ENCODE peak calls at places on chromosome 3, in eight cellular contexts. K is stomach, Y is esophagus squamous epithelium, Q is A549, I is neural progenitor cell, W is H9, H is thoracic aorta, E is adrenal gland. O is an unnamed sample.

GRCh38 chr3:134642445-134643149 is 8.2 kb downstream of the KY start:
- DNase-seq in K (peak), Y (no peak), Q (no peak), I (no peak), W (peak), H (no peak), E (no peak), O (no peak)

GRCh38 chr3:178310833-178311380 is 225.3 kb upstream of the KCNMB2 start:
- DNase-seq in K (no peak), Y (no peak), Q (no peak), I (peak), W (no peak), H (no peak), E (no peak), O (no peak)

GRCh38 chr3:127688416-127689265 is 15.9 kb downstream of the ABTB1 start:
- DNase-seq in K (no peak), Y (no peak), Q (no peak), I (peak), W (peak), H (no peak), E (peak), O (peak)

GRCh38 chr3:170724599-170724998 is 138.7 kb upstream of the SLC7A14 start:
- DNase-seq in K (no peak), Y (no peak), Q (no peak), I (no peak), W (no peak), H (no peak), E (no peak), O (peak)

GRCh38 chr3:123584284-123584987 is 417 bp downstream of the HACD2 start:
- DNase-seq in K (peak), Y (no peak), Q (peak), I (no peak), W (no peak), H (no peak), E (peak), O (no peak)

GRCh38 chr3:47028667-47029066 is 49.2 kb downstream of the NBEAL2 start:
- DNase-seq in K (no peak), Y (no peak), Q (no peak), I (no peak), W (no peak), H (no peak), E (no peak), O (no peak)

GRCh38 chr3:126355777-126356372 is 1.3 kb downstream of the KLF15 start:
- DNase-seq in K (peak), Y (peak), Q (no peak), I (peak), W (peak), H (peak), E (peak), O (peak)

GRCh38 chr3:148158210-148158609 is 539.5 kb upstream of the AGTR1 start:
- DNase-seq in K (no peak), Y (no peak), Q (no peak), I (no peak), W (no peak), H (no peak), E (peak), O (no peak)

GRCh38 chr3:32216172-32216783 is 22.2 kb upstream of the CMTM8 start:
- DNase-seq in K (peak), Y (no peak), Q (no peak), I (no peak), W (no peak), H (no peak), E (no peak), O (no peak)

GRCh38 chr3:106825962-106826605 is 551.2 kb upstream of the CCDC54 start:
- DNase-seq in K (no peak), Y (no peak), Q (no peak), I (peak), W (no peak), H (no peak), E (no peak), O (no peak)

GRCh38 chr3:22089284-22089683 is 338.3 kb upstream of the ZNF385D start:
- DNase-seq in K (no peak), Y (no peak), Q (peak), I (peak), W (peak), H (no peak), E (no peak), O (no peak)

GRCh38 chr3:15479602-15480248 is 41.8 kb downstream of the COLQ start:
- DNase-seq in K (no peak), Y (no peak), Q (no peak), I (no peak), W (no peak), H (no peak), E (no peak), O (no peak)

GRCh38 chr3:33658971-33659848 is 58.8 kb downstream of the CLASP2 start:
- DNase-seq in K (peak), Y (no peak), Q (peak), I (peak), W (peak), H (no peak), E (peak), O (peak)

GRCh38 chr3:42906085-42906904 is at the start of gene ZNF662:
- DNase-seq in K (peak), Y (no peak), Q (no peak), I (no peak), W (peak), H (no peak), E (peak), O (peak)

GRCh38 chr3:4507010-4507596 is 14.0 kb downstream of the ITPR1 start:
- DNase-seq in K (no peak), Y (no peak), Q (no peak), I (no peak), W (no peak), H (no peak), E (no peak), O (no peak)

GRCh38 chr3:150764607-150765366 is 1.8 kb upstream of the SIAH2 start:
- DNase-seq in K (no peak), Y (no peak), Q (no peak), I (no peak), W (no peak), H (no peak), E (no peak), O (no peak)

GRCh38 chr3:42165211-42165610 is 74.1 kb downstream of the TRAK1 start:
- DNase-seq in K (no peak), Y (no peak), Q (no peak), I (no peak), W (no peak), H (no peak), E (no peak), O (no peak)

GRCh38 chr3:108438542-108438941 is 71.9 kb downstream of the MYH15 start:
- DNase-seq in K (no peak), Y (no peak), Q (no peak), I (no peak), W (no peak), H (no peak), E (no peak), O (no peak)

GRCh38 chr3:31534036-31534435 is 1.3 kb downstream of the STT3B start:
- DNase-seq in K (no peak), Y (no peak), Q (peak), I (no peak), W (no peak), H (no peak), E (no peak), O (no peak)

GRCh38 chr3:126113238-126113555 is 29.3 kb upstream of the SLC41A3 start:
- DNase-seq in K (no peak), Y (no peak), Q (no peak), I (no peak), W (peak), H (no peak), E (no peak), O (no peak)

GRCh38 chr3:191688756-191689433 is 227.9 kb downstream of the PYDC2 start:
- DNase-seq in K (no peak), Y (no peak), Q (no peak), I (peak), W (peak), H (no peak), E (no peak), O (no peak)

GRCh38 chr3:10263549-10264363 is 15.5 kb downstream of the TATDN2 start:
- DNase-seq in K (no peak), Y (no peak), Q (peak), I (peak), W (peak), H (no peak), E (peak), O (no peak)

GRCh38 chr3:62622553-62623174 is 249.3 kb upstream of the FEZF2 start:
- DNase-seq in K (no peak), Y (no peak), Q (peak), I (peak), W (no peak), H (no peak), E (no peak), O (no peak)

GRCh38 chr3:188390347-188390718 is 236.4 kb downstream of the LPP start:
- DNase-seq in K (no peak), Y (no peak), Q (no peak), I (no peak), W (no peak), H (no peak), E (no peak), O (no peak)

GRCh38 chr3:128584412-128585020 is 66.1 kb downstream of the RPN1 start:
- DNase-seq in K (peak), Y (no peak), Q (peak), I (peak), W (peak), H (peak), E (peak), O (peak)

GRCh38 chr3:2511356-2511755 is 412.7 kb downstream of the CNTN4 start:
- DNase-seq in K (no peak), Y (no peak), Q (no peak), I (peak), W (no peak), H (no peak), E (no peak), O (no peak)

DNA sequence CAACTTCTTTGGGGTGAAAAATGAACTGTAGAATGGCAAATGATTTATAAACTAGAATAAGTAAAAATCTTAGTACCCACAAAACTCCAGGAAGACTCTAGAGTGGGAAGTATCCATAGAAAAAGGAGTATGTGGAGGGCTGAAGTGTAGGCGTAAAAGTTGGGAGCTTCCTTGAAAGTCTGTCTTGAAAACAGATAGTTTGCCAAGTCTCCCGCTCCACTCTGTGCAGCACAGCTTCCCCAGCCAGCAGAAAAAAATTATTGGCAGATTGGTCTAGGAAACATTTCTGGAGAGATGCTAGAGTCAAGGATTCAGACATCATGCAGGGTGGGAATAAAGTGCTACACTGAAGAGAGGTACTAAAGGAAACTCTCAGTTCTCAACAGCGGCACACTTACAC is 53.4 kb upstream of the CD200R1L start:
- DNase-seq in K (no peak), Y (no peak), Q (no peak), I (no peak), W (no peak), H (no peak), E (no peak), O (no peak)
- TF ChIP-seq CTCF in K (no peak), Y (no peak), Q (no peak), I (no peak), W (no peak), H (no peak), E (no peak), O (no peak)

DNA sequence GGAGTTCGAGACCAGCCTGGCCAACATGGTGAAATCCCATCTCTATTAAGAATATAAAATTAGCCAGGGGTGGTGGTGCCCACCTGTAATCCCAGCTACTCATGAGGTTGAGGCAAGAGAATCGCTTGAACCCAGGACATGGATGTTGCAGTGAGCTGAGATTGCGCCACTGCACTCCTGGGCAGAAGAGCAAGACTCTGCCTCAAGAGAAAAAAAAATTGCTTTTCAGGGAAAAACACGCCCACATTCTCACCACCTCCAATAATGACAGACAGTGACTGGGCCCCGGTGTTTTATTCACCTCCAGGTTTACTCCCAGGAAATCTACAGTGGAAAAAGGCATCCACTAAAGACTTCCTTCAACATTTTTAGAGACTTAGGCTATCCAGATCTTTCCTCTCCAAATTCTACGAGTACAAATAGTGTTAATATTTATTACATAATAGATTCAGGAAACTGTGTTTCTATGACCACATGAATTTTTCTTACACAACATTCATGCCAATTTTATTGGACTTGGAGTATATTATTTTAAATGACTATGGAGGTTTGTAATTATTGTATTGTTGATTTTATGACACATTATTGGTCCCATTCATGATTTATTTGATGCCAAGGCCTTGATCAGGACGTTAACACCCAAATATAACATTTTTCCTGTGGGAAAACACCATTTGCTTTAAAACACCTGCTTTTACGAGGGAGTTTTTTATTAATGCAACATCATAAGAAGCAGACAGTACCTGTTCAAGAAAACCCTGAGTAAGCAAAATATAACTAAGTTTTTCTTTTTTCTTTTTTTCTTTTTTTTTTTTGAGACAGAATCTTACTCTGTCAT is 26.6 kb downstream of the IGF2BP2 start:
- DNase-seq in K (no peak), Y (no peak), Q (no peak), I (no peak), W (no peak), H (no peak), E (no peak), O (no peak)
- H3K27ac ChIP-seq in K (no peak), Y (no peak), Q (no peak), I (no peak), W (no peak), H (no peak), E (no peak), O (no peak)

GRCh38 chr3:98574157-98574556 is 19.3 kb downstream of the CPOX start:
- DNase-seq in K (no peak), Y (no peak), Q (no peak), I (no peak), W (no peak), H (no peak), E (no peak), O (no peak)

GRCh38 chr3:98567646-98568280 is 25.6 kb downstream of the CPOX start:
- DNase-seq in K (no peak), Y (no peak), Q (no peak), I (no peak), W (no peak), H (no peak), E (no peak), O (no peak)

GRCh38 chr3:98568402-98568801 is 25.0 kb downstream of the CPOX start:
- DNase-seq in K (no peak), Y (no peak), Q (no peak), I (no peak), W (no peak), H (no peak), E (no peak), O (no peak)

GRCh38 chr3:98577178-98577895 is 16.1 kb downstream of the CPOX start:
- DNase-seq in K (no peak), Y (no peak), Q (no peak), I (no peak), W (no peak), H (no peak), E (no peak), O (no peak)

DNA sequence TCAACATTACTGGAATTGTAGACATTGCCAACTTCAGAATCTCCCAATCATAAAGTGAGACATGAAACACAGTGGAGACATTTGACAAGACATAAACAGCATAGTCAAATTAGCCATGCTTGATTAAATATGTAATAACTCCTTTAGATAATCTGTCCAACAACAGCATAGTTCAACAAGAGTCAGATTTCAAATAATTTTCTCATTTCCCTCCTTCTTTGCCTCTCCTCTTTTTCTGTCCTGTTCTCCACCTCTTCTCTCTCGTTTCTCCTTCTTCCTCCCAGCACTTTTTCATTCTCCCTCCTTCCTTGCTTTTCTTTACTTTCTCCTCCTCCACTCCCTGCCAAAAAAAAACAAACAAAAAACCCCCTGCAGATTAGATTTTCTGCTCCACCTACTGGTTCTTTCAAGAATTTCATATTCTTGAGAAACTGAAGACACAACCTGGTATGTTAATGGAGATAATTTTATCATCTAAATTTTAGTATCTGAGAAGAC is 20.1 kb downstream of the CPOX start:
- DNase-seq in K (no peak), Y (no peak), Q (peak), I (peak), W (no peak), H (no peak), E (no peak), O (no peak)
- TF ChIP-seq CTCF in K (peak), Y (peak), Q (peak), I (peak), W (peak), H (no peak), E (peak), O (peak)

GRCh38 chr3:66404246-66404645 is 96.6 kb downstream of the LRIG1 start:
- DNase-seq in K (no peak), Y (no peak), Q (no peak), I (no peak), W (no peak), H (no peak), E (no peak), O (no peak)

GRCh38 chr3:66406186-66406585 is 94.6 kb downstream of the LRIG1 start:
- DNase-seq in K (no peak), Y (no peak), Q (no peak), I (no peak), W (no peak), H (no peak), E (no peak), O (peak)

GRCh38 chr3:66404903-66405700 is 95.7 kb downstream of the LRIG1 start:
- DNase-seq in K (no peak), Y (no peak), Q (no peak), I (no peak), W (no peak), H (no peak), E (no peak), O (peak)

GRCh38 chr3:66406841-66407240 is 94.0 kb downstream of the LRIG1 start:
- DNase-seq in K (no peak), Y (no peak), Q (no peak), I (no peak), W (no peak), H (no peak), E (no peak), O (peak)

GRCh38 chr3:66405701-66406091 is 95.1 kb downstream of the LRIG1 start:
- DNase-seq in K (no peak), Y (no peak), Q (no peak), I (no peak), W (no peak), H (peak), E (peak), O (peak)
- H3K27ac ChIP-seq in K (peak), Y (peak), Q (no peak), I (peak), W (no peak), H (peak), E (no peak), O (peak)

GRCh38 chr3:198067416-198067815 is 107.4 kb downstream of the LMLN start:
- DNase-seq in K (no peak), Y (no peak), Q (no peak), I (no peak), W (no peak), H (no peak), E (no peak), O (no peak)

GRCh38 chr3:198070871-198071270 is 110.9 kb downstream of the LMLN start:
- DNase-seq in K (no peak), Y (no peak), Q (no peak), I (no peak), W (no peak), H (no peak), E (no peak), O (no peak)

GRCh38 chr3:198065897-198066296 is 105.9 kb downstream of the LMLN start:
- DNase-seq in K (no peak), Y (no peak), Q (no peak), I (no peak), W (no peak), H (no peak), E (no peak), O (no peak)

GRCh38 chr3:198076722-198077308 is 116.8 kb downstream of the LMLN start:
- DNase-seq in K (no peak), Y (no peak), Q (no peak), I (no peak), W (no peak), H (no peak), E (no peak), O (no peak)

GRCh38 chr3:198071602-198072285 is 111.7 kb downstream of the LMLN start:
- DNase-seq in K (no peak), Y (no peak), Q (peak), I (peak), W (peak), H (no peak), E (no peak), O (no peak)
- TF ChIP-seq CTCF in K (no peak), Y (no peak), Q (no peak), I (peak), W (peak), H (no peak), E (no peak), O (no peak)

GRCh38 chr3:183811638-183812037 is 13.7 kb downstream of the MAP6D1 start:
- DNase-seq in K (no peak), Y (no peak), Q (no peak), I (no peak), W (no peak), H (no peak), E (no peak), O (no peak)
- H3K27ac ChIP-seq in K (no peak), Y (no peak), Q (no peak), I (no peak), W (no peak), H (no peak), E (no peak), O (no peak)

DNA sequence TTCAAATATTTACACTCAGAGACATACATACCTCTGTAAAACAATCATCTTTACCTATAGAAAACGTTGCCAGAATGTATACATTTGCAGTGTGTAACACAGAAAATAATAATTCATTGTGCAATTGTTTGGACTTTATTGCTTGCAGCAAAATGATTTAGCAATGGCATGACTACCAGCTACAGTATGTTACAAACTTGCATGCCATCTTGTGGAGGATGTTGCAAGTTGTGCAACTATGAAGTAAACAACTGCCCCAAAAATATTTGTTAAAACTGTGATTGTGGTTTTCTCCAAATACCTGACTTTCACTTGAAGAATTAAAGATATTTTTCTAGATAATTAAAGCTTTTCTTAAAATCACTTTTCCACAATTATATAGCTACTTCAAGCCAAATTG is 27.1 kb upstream of the C3orf49 start:
- DNase-seq in K (no peak), Y (no peak), Q (no peak), I (peak), W (no peak), H (no peak), E (no peak), O (no peak)
- TF ChIP-seq CTCF in K (no peak), Y (no peak), Q (peak), I (peak), W (peak), H (no peak), E (peak), O (no peak)